ENCODE peak calls at places on chromosomes 7 and 10, in ten cellular contexts. O, X, C, H, R, N, G, A, B and F are unnamed samples.

GRCh38 chr7:45455662-45456061 is 118.5 kb upstream of the ADCY1 start:
- DNase-seq in O (no peak), X (no peak), C (no peak), H (no peak), R (no peak), N (no peak), G (no peak), A (no peak), B (no peak), F (no peak)

GRCh38 chr7:118285358-118285757 is 60.9 kb downstream of the ANKRD7 start:
- DNase-seq in O (no peak), X (no peak), C (no peak), H (no peak), R (no peak), N (no peak), G (no peak), A (no peak), B (no peak), F (no peak)

GRCh38 chr7:19112290-19113000 is 5.0 kb downstream of the TWIST1 start:
- DNase-seq in O (no peak), X (peak; percentile 28), C (no peak), H (no peak), R (no peak), N (no peak), G (no peak), A (no peak), B (no peak), F (no peak)

GRCh38 chr7:44109991-44110390 is 5.8 kb downstream of the AEBP1 start:
- DNase-seq in O (no peak), X (no peak), C (no peak), H (no peak), R (no peak), N (no peak), G (no peak), A (no peak), B (no peak), F (no peak)

GRCh38 chr10:27564381-27564780 is 60.3 kb downstream of the RAB18 start:
- DNase-seq in O (no peak), X (no peak), C (no peak), H (no peak), R (no peak), N (no peak), G (no peak), A (no peak), B (no peak), F (no peak)

GRCh38 chr10:122703483-122704448 is 4.1 kb upstream of the C10orf120 start:
- DNase-seq in O (peak; percentile 54), X (peak; percentile 85), C (peak; percentile 69), H (no peak), R (peak; percentile 63), N (no peak), G (peak; percentile 80), A (peak; percentile 2), B (peak; percentile 66), F (no peak)

GRCh38 chr10:105757302-105757701 is 1116.2 kb downstream of the SORCS3 start:
- DNase-seq in O (no peak), X (no peak), C (no peak), H (no peak), R (no peak), N (no peak), G (no peak), A (no peak), B (no peak), F (no peak)

GRCh38 chr7:106012935-106013439 is 49.9 kb downstream of the CDHR3 start:
- DNase-seq in O (no peak), X (no peak), C (no peak), H (no peak), R (no peak), N (no peak), G (no peak), A (no peak), B (no peak), F (no peak)

GRCh38 chr10:92222603-92223275 is 68.1 kb downstream of the CPEB3 start:
- DNase-seq in O (no peak), X (no peak), C (no peak), H (no peak), R (no peak), N (no peak), G (no peak), A (no peak), B (no peak), F (no peak)

GRCh38 chr10:110425684-110426293 is 71.9 kb upstream of the DUSP5 start:
- DNase-seq in O (no peak), X (no peak), C (no peak), H (no peak), R (no peak), N (no peak), G (no peak), A (no peak), B (no peak), F (no peak)

GRCh38 chr10:100684688-100685235 is 60.6 kb upstream of the PAX2 start:
- DNase-seq in O (no peak), X (no peak), C (no peak), H (no peak), R (no peak), N (no peak), G (no peak), A (no peak), B (no peak), F (no peak)

GRCh38 chr7:30164567-30164966 is 29.8 kb downstream of the MTURN start:
- DNase-seq in O (peak; percentile 75), X (no peak), C (no peak), H (no peak), R (peak; percentile 32), N (no peak), G (no peak), A (no peak), B (no peak), F (no peak)

GRCh38 chr7:30166841-30167235 is 32.1 kb downstream of the MTURN start:
- DNase-seq in O (no peak), X (no peak), C (no peak), H (no peak), R (no peak), N (no peak), G (no peak), A (no peak), B (no peak), F (no peak)

GRCh38 chr7:30168800-30169584 is 34.2 kb downstream of the MTURN start:
- DNase-seq in O (no peak), X (no peak), C (no peak), H (no peak), R (no peak), N (no peak), G (no peak), A (no peak), B (no peak), F (no peak)

GRCh38 chr7:30165590-30165989 is 30.8 kb downstream of the MTURN start:
- DNase-seq in O (no peak), X (no peak), C (no peak), H (no peak), R (peak; percentile 36), N (no peak), G (no peak), A (no peak), B (no peak), F (no peak)

DNA sequence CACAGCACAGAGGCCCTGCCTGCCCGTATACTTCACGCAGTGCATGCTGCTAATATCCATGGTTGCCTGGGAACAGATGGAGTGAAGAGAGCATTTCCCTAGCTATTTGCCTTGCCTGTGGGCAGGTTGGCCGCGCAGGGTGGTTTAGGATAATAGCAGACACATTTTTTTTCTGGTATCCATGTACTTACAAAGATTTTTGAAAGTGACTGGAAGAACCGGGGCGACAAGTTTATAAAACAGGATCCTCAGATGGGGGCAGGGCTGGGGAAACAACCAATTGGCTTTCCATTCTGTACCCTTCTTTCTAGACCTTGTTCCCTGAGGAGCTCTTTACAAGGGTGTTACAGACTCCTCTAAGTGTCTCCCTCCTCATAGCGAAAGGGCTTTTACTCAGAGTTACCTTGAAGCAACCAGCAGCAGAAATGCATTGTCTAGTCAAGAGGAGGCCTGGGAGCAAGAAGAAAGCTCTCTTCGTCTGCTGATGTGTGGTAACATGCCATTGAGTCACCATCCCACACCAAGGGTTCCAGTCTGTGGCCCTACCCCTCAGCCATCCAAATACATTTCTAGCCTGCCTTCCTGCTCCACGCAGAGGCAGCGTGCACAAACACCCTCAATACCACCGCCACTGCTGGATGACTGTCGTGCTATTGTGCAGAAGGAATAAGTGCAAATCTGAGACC is 31.5 kb downstream of the MTURN start:
- DNase-seq in O (no peak), X (no peak), C (peak; percentile 41), H (no peak), R (peak; percentile 77), N (no peak), G (no peak), A (no peak), B (peak; percentile 70), F (no peak)
- H3K4me1 ChIP-seq in O (peaks cover 29% of the 10 kb centered on the region), X (no peaks in the 10 kb centered on the region), C (peaks cover 53% of the 10 kb centered on the region), H (peaks cover 14% of the 10 kb centered on the region), R (peaks cover 18% of the 10 kb centered on the region), N (peaks cover 76% of the 10 kb centered on the region), G (peaks cover 32% of the 10 kb centered on the region), A (no peaks in the 10 kb centered on the region), B (no peaks in the 10 kb centered on the region), F (peaks cover 35% of the 10 kb centered on the region)

DNA sequence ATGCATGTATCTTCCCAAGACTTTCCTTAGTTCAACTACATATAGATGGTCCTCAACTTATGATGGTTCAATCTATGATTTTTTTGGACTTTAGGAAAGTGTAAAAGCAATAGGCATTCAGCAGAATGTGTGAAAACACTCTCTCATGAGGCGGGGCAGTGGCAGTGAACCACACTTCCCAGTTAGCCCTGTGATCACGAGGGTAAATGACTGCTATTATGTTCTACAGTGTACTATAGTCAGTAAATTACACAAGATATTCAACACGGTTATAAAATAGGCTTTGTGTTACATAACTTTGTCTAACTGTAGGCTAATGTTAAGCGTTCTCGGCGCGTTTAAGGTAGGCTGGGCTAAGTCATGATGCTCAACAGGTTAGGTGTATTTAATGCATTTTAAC is 169.3 kb downstream of the AMPH start:
- DNase-seq in O (no peak), X (no peak), C (no peak), H (no peak), R (no peak), N (no peak), G (no peak), A (no peak), B (no peak), F (no peak)
- H3K4me1 ChIP-seq in O (no peaks in the 10 kb centered on the region), X (peaks cover 2% of the 10 kb centered on the region), C (no peaks in the 10 kb centered on the region), H (no peaks in the 10 kb centered on the region), R (no peaks in the 10 kb centered on the region), N (no peaks in the 10 kb centered on the region), G (no peaks in the 10 kb centered on the region), A (no peaks in the 10 kb centered on the region), B (no peaks in the 10 kb centered on the region), F (no peaks in the 10 kb centered on the region)

GRCh38 chr10:52908483-52908882 is 135.9 kb upstream of the MBL2 start:
- DNase-seq in O (no peak), X (no peak), C (no peak), H (no peak), R (no peak), N (no peak), G (no peak), A (no peak), B (no peak), F (no peak)

GRCh38 chr10:52906046-52906445 is 133.5 kb upstream of the MBL2 start:
- DNase-seq in O (no peak), X (no peak), C (no peak), H (no peak), R (no peak), N (no peak), G (no peak), A (no peak), B (no peak), F (no peak)

GRCh38 chr10:52911163-52911562 is 138.6 kb upstream of the MBL2 start:
- DNase-seq in O (no peak), X (no peak), C (no peak), H (no peak), R (no peak), N (no peak), G (no peak), A (no peak), B (no peak), F (no peak)
- H3K4me1 ChIP-seq in O (no peaks in the 10 kb centered on the region), X (no peaks in the 10 kb centered on the region), C (no peaks in the 10 kb centered on the region), H (no peaks in the 10 kb centered on the region), R (no peaks in the 10 kb centered on the region), N (no peaks in the 10 kb centered on the region), G (no peaks in the 10 kb centered on the region), A (no peaks in the 10 kb centered on the region), B (no peaks in the 10 kb centered on the region), F (no peaks in the 10 kb centered on the region)

GRCh38 chr7:69803699-69804516 is 205.6 kb downstream of the AUTS2 start:
- DNase-seq in O (peak; percentile 76), X (no peak), C (no peak), H (no peak), R (no peak), N (no peak), G (no peak), A (no peak), B (no peak), F (no peak)
- H3K4me1 ChIP-seq in O (peaks cover 84% of the 10 kb centered on the region), X (peaks cover 7% of the 10 kb centered on the region), C (peaks cover 11% of the 10 kb centered on the region), H (no peaks in the 10 kb centered on the region), R (no peaks in the 10 kb centered on the region), N (peaks cover 14% of the 10 kb centered on the region), G (peaks cover 18% of the 10 kb centered on the region), A (no peaks in the 10 kb centered on the region), B (no peaks in the 10 kb centered on the region), F (peaks cover 53% of the 10 kb centered on the region)